ENCODE peak calls at places on chromosome 2, in four cellular contexts. F is left ventricle myocardium inferior, P is hepatocyte, N is upper lobe of right lung. O is an unnamed sample.

GRCh38 chr2:227398684-227399398 is 11.1 kb upstream of the SCYGR1 start:
- DNase-seq in P (no peak), F (no peak), N (no peak), O (no peak)

GRCh38 chr2:11103984-11104793 is 51.1 kb upstream of the SLC66A3 start:
- DNase-seq in P (no peak), N (peak; percentile 34), F (no peak), O (peak; percentile 54)

GRCh38 chr2:221513251-221513650 is 58.9 kb downstream of the EPHA4 start:
- DNase-seq in P (no peak), N (no peak), F (no peak), O (no peak)

GRCh38 chr2:167944825-167945659 is 302.4 kb downstream of the STK39 start:
- DNase-seq in P (no peak), F (no peak), N (no peak), O (no peak)

GRCh38 chr2:240640939-240641338 is 15.7 kb downstream of the GPR35 start:
- DNase-seq in P (peak; percentile 76), N (peak; percentile 72), F (peak; percentile 13), O (no peak)

GRCh38 chr2:151830966-151831365 is 2.7 kb upstream of the ARL5A start:
- DNase-seq in P (no peak), N (no peak), F (no peak), O (no peak)

GRCh38 chr2:146814971-146815370 is 1029.9 kb upstream of the ACVR2A start:
- DNase-seq in F (no peak), N (no peak), P (no peak), O (no peak)

GRCh38 chr2:213490087-213490486 is 205.8 kb downstream of the SPAG16 start:
- DNase-seq in F (no peak), N (no peak), P (peak; percentile 9), O (no peak)

GRCh38 chr2:7180641-7181370 is 263.6 kb downstream of the RNF144A start:
- DNase-seq in P (peak; percentile 24), F (no peak), N (no peak), O (no peak)

GRCh38 chr2:112155331-112156151 is 17.4 kb downstream of the FBLN7 start:
- DNase-seq in N (peak; percentile 60), F (no peak), P (no peak), O (peak; percentile 43)

GRCh38 chr2:236876642-236877041 is 209.0 kb upstream of the COPS8 start:
- DNase-seq in F (no peak), P (no peak), N (no peak), O (no peak)

GRCh38 chr2:113041871-113042270 is 10.8 kb downstream of the IL36B start:
- DNase-seq in F (no peak), P (peak; percentile 6), N (no peak), O (no peak)

GRCh38 chr2:15755528-15755927 is 163.9 kb downstream of the DDX1 start:
- DNase-seq in P (no peak), F (no peak), N (no peak), O (no peak)

GRCh38 chr2:19408592-19408991 is 50.2 kb upstream of the OSR1 start:
- DNase-seq in F (no peak), N (no peak), P (no peak), O (no peak)

GRCh38 chr2:42850016-42850805 is 57.8 kb upstream of the HAAO start:
- DNase-seq in F (no peak), P (no peak), N (peak; percentile 38), O (peak; percentile 64)

GRCh38 chr2:120474486-120474885 is 128.6 kb downstream of the INHBB start:
- DNase-seq in P (no peak), N (peak; percentile 29), F (no peak), O (no peak)

GRCh38 chr2:110106642-110107041 is 9.0 kb downstream of the MALL start:
- DNase-seq in F (no peak), P (no peak), N (no peak), O (no peak)

GRCh38 chr2:108243566-108243965 is 3.8 kb downstream of the SULT1C3 start:
- DNase-seq in F (no peak), P (no peak), N (no peak), O (no peak)

GRCh38 chr2:232137346-232137745 is 175.8 kb downstream of the DIS3L2 start:
- DNase-seq in N (no peak), F (no peak), P (no peak), O (no peak)

GRCh38 chr2:235928751-235929370 is 239.3 kb downstream of the GBX2 start:
- DNase-seq in N (no peak), P (no peak), F (no peak), O (no peak)

GRCh38 chr2:222418734-222419133 is 5.6 kb upstream of the SGPP2 start:
- DNase-seq in P (no peak), N (no peak), F (no peak), O (no peak)

GRCh38 chr2:76953733-76954347 is 568.3 kb downstream of the LRRTM4 start:
- DNase-seq in F (no peak), P (peak; percentile 73), N (no peak), O (no peak)

GRCh38 chr2:147558620-147559019 is 286.2 kb upstream of the ACVR2A start:
- DNase-seq in F (no peak), N (no peak), P (no peak), O (no peak)

GRCh38 chr2:67709835-67710234 is 312.7 kb downstream of the ETAA1 start:
- DNase-seq in F (no peak), N (no peak), P (no peak), O (no peak)

GRCh38 chr2:12725238-12726187 is 8.8 kb downstream of the TRIB2 start:
- DNase-seq in N (no peak), F (no peak), P (no peak), O (no peak)

GRCh38 chr2:240796543-240797499 is 23.2 kb downstream of the KIF1A start:
- DNase-seq in N (peak; percentile 38), F (no peak), P (no peak), O (no peak)

GRCh38 chr2:45874324-45874723 is 222.8 kb downstream of the PRKCE start:
- DNase-seq in N (no peak), P (no peak), F (peak; percentile 76), O (peak; percentile 78)

GRCh38 chr2:3108105-3108504 is 269.5 kb downstream of the EIPR1 start:
- DNase-seq in P (no peak), N (peak; percentile 47), F (no peak), O (peak; percentile 47)

GRCh38 chr2:113192459-113193100 is 18.8 kb downstream of the PSD4 start:
- DNase-seq in N (no peak), F (no peak), P (no peak), O (no peak)

GRCh38 chr2:206939340-206939739 is at the start of gene CPO:
- DNase-seq in F (no peak), N (no peak), P (no peak), O (no peak)

GRCh38 chr2:32009479-32010256 is 1.1 kb downstream of the MEMO1 start:
- DNase-seq in P (peak; percentile 66), N (peak; percentile 80), F (peak; percentile 40), O (peak; percentile 75)

GRCh38 chr2:218367415-218368149 is 10.9 kb downstream of the CATIP start:
- DNase-seq in P (peak; percentile 93), N (peak; percentile 98), F (peak; percentile 93), O (peak; percentile 92)

GRCh38 chr2:98763209-98763951 is 32.4 kb upstream of the MGAT4A start:
- DNase-seq in N (no peak), F (no peak), P (no peak), O (no peak)

GRCh38 chr2:169107645-169108044 is 38.3 kb downstream of the DHRS9 start:
- DNase-seq in F (no peak), N (no peak), P (no peak), O (no peak)

GRCh38 chr2:218406949-218407703 is 7.5 kb downstream of the CTDSP1 start:
- DNase-seq in P (peak; percentile 50), F (peak; percentile 71), N (peak; percentile 87), O (peak; percentile 83)

GRCh38 chr2:150076281-150076680 is 411.2 kb downstream of the RND3 start:
- DNase-seq in F (no peak), P (no peak), N (no peak), O (no peak)

GRCh38 chr2:161988589-161988988 is 85.4 kb downstream of the DPP4 start:
- DNase-seq in P (no peak), N (no peak), F (no peak), O (no peak)

GRCh38 chr2:233481368-233482142 is 85.0 kb downstream of the USP40 start:
- DNase-seq in N (peak; percentile 80), P (no peak), F (no peak), O (no peak)

GRCh38 chr2:7429733-7430132 is 512.5 kb downstream of the RNF144A start:
- DNase-seq in P (no peak), N (no peak), F (no peak), O (no peak)

DNA sequence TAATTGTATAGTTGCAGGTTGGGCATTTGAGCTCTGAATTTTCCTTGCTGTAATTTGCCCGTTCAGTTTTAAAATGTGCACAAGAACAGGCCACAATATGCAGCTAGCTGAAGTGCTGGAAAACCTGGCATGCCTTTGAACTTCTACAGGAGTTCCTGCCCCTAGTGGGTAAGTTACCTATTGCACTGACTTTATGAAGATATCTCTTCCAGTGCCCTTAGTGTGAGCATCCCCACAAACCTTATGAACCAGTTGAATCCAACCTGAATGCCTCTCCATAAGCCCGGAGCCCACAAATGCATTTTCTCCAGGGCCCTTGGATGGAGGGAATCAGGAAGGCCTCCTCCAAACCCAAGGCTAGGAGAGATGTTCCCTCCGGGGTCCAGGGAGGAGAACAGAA is 106.8 kb downstream of the XRCC5 start:
- DNase-seq in N (no peak), P (peak; percentile 49), F (no peak), O (no peak)
- TF ChIP-seq CTCF in N (no peak), P (peak; percentile 38), F (peak; percentile 30), O (no peak)

DNA sequence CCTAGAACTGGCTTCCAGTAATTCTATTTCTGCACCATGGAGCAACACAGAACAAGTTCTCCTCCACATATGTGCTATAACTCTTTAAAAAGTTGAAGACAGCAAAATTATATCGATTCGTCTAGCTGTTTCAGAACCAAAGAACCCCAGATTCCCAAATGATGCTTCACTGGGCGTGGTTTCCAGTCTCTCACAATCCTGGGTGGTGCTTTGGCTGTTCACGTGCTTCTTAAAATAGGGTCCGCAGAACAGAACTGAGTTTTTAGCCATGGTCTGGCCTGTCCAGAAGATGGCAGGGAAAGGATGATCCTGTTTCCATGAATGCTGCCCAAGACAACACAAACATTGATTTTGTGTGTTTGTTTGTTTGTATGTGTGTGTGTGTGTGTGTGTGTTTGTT is 37.6 kb upstream of the PARD3B start:
- DNase-seq in N (no peak), F (no peak), P (no peak), O (no peak)
- H3K27ac ChIP-seq in N (no peak overlapping the region), F (no peak overlapping the region), P (no peak overlapping the region), O (no peak overlapping the region)

DNA sequence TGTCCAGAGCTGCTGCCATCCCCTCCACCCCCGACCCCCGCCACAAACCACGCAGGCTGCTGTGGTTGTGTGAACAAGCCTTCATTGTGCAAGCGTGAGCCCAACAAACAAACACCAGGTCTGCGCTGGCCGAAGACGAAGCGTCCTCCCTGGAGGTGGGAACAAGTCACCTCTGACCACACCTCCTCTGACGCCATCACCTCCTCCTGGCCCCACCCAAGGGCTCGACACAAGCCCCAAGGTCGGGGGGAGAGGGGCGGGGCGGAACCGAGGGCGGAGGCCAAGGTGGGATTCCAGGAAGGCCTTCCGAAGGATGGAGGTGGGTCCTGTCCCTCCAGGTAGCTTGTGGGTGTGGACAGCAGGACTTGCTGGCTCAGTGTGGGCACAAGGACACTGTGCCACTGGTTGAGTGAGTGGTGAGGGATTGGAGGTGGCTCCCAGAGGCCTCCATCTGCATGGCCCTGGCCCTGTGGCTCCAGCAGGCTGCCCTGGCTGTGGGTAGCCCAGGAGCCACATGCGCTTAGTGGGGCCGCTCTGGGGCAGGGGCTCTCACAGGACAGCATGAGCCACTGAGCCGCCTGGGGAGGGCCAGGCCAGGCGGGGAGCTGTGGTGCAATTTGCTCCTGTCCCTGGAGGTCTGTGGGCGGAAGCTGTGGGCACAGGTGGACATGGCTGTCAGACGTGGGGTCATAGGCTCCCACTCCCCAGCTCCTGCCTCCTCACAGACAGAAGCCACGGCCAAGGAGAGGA is 7.4 kb upstream of the GPR17 start:
- DNase-seq in P (peak; percentile 54), F (no peak), N (no peak), O (no peak)
- H3K4me3 ChIP-seq in P (no peak overlapping the region), F (no peak overlapping the region), N (no peak overlapping the region), O (peak overlapping the region; percentile 22)

GRCh38 chr2:136796339-136796738 is 31.0 kb downstream of the THSD7B start:
- DNase-seq in F (no peak), P (no peak), N (no peak), O (no peak)
- TF ChIP-seq CTCF in F (no peak), P (peak; percentile 17), N (no peak), O (no peak)

O was measured in coronary artery.